ENCODE peak calls at places on chromosomes 4 and X, in seven cellular contexts. L is H1, H is mesendoderm, K is H9, Y is mesenchymal stem cell, Q is trophoblast cell, B is neuronal stem cell. I is an unnamed sample.

GRCh38 chr4:36042122-36042970 is 202.0 kb downstream of the ARAP2 start:
- DNase-seq in K (no peak), Q (no peak), Y (no peak), L (no peak), B (no peak), H (no peak), I (no peak)

GRCh38 chrX:80246273-80246672 is 174.0 kb upstream of the TENT5D start:
- DNase-seq in Y (no peak), L (no peak), Q (no peak), B (no peak), K (no peak), H (peak), I (no peak)

GRCh38 chrX:127207326-127207725 is 387.8 kb downstream of the PRR32 start:
- DNase-seq in L (no peak), B (peak), Y (no peak), H (peak), Q (no peak), K (no peak), I (no peak)

GRCh38 chr4:61500883-61501282 is 300.8 kb downstream of the ADGRL3 start:
- DNase-seq in H (peak), L (no peak), Y (no peak), K (no peak), Q (no peak), B (no peak), I (no peak)

GRCh38 chr4:153676984-153677383 is 7.1 kb upstream of the TLR2 start:
- DNase-seq in H (no peak), Q (no peak), Y (peak), L (no peak), B (no peak), K (no peak), I (peak)

GRCh38 chr4:8009710-8010534 is 70.3 kb upstream of the AFAP1 start:
- DNase-seq in L (no peak), Q (no peak), H (no peak), Y (no peak), B (no peak), K (no peak), I (no peak)

GRCh38 chr4:76996445-76996844 is 46.9 kb downstream of the SEPTIN11 start:
- DNase-seq in K (no peak), Y (no peak), L (no peak), Q (no peak), B (no peak), H (no peak), I (no peak)

GRCh38 chr4:144663852-144664488 is 18.0 kb downstream of the HHIP start:
- DNase-seq in H (no peak), B (no peak), Q (no peak), Y (no peak), L (no peak), K (no peak), I (no peak)

GRCh38 chr4:10083331-10083769 is 33.2 kb downstream of the WDR1 start:
- DNase-seq in L (no peak), H (no peak), Y (no peak), K (no peak), Q (no peak), B (no peak), I (no peak)

GRCh38 chr4:81607947-81608346 is 136.2 kb upstream of the RASGEF1B start:
- DNase-seq in K (no peak), Q (no peak), B (no peak), Y (peak), H (no peak), L (no peak), I (no peak)

GRCh38 chr4:75169020-75169814 is 236.3 kb downstream of the PARM1 start:
- DNase-seq in H (no peak), Y (no peak), L (no peak), Q (no peak), B (no peak), K (no peak), I (no peak)

GRCh38 chr4:52037730-52038108 is 380 bp downstream of the SGCB start:
- DNase-seq in K (peak), B (no peak), H (peak), Q (no peak), L (no peak), Y (peak), I (peak)

GRCh38 chr4:170229021-170229420 is 139.3 kb upstream of the AADAT start:
- DNase-seq in B (no peak), L (no peak), K (no peak), H (peak), Y (no peak), Q (no peak), I (no peak)

GRCh38 chr4:37453004-37453360 is 208.4 kb downstream of the NWD2 start:
- DNase-seq in K (peak), Q (peak), Y (peak), H (peak), L (no peak), B (peak), I (peak)

GRCh38 chrX:107207943-107208342 is 1.5 kb downstream of the DNAAF6 start:
- DNase-seq in Y (no peak), H (no peak), L (no peak), Q (no peak), B (no peak), K (no peak), I (no peak)

GRCh38 chrX:16828126-16828908 is 41.8 kb downstream of the RBBP7 start:
- DNase-seq in H (no peak), Y (peak), Q (no peak), B (no peak), K (no peak), L (no peak), I (peak)

GRCh38 chr4:3690576-3691152 is 75.5 kb upstream of the ADRA2C start:
- DNase-seq in K (peak), L (no peak), H (no peak), B (no peak), Q (no peak), Y (no peak), I (no peak)

GRCh38 chr4:25580633-25581467 is 74.8 kb upstream of the SLC34A2 start:
- DNase-seq in B (no peak), K (peak), Q (no peak), Y (no peak), H (no peak), L (no peak), I (no peak)

GRCh38 chr4:6926681-6927478 is 17.3 kb downstream of the TBC1D14 start:
- DNase-seq in B (no peak), L (no peak), H (peak), K (no peak), Q (peak), Y (peak), I (peak)

GRCh38 chrX:43677993-43678392 is 21.9 kb downstream of the MAOA start:
- DNase-seq in Y (no peak), Q (peak), H (peak), B (no peak), K (no peak), L (no peak), I (no peak)

GRCh38 chr4:82791179-82791578 is 7.4 kb downstream of the SCD5 start:
- DNase-seq in Q (no peak), L (no peak), H (no peak), Y (no peak), K (peak), B (no peak), I (no peak)

GRCh38 chr4:189090174-189090814 is 850.4 kb upstream of the FRG1 start:
- DNase-seq in Y (peak), B (peak), H (peak), L (no peak), K (peak), Q (no peak), I (peak)

GRCh38 chr4:82753725-82754410 is 44.7 kb downstream of the SCD5 start:
- DNase-seq in K (no peak), H (no peak), Q (no peak), L (no peak), Y (peak), B (no peak), I (peak)

GRCh38 chr4:69323284-69323683 is 43.0 kb downstream of the UGT2B28 start:
- DNase-seq in Q (no peak), K (no peak), B (no peak), L (no peak), Y (no peak), H (peak), I (no peak)

GRCh38 chr4:3387943-3388348 is 53.8 kb upstream of the HGFAC start:
- DNase-seq in K (no peak), H (peak), B (no peak), L (no peak), Q (peak), Y (peak), I (peak)

GRCh38 chr4:111943796-111944203 is 201.5 kb upstream of the FAM241A start:
- DNase-seq in L (peak), B (peak), K (peak), H (peak), Q (peak), Y (peak), I (no peak)

DNA sequence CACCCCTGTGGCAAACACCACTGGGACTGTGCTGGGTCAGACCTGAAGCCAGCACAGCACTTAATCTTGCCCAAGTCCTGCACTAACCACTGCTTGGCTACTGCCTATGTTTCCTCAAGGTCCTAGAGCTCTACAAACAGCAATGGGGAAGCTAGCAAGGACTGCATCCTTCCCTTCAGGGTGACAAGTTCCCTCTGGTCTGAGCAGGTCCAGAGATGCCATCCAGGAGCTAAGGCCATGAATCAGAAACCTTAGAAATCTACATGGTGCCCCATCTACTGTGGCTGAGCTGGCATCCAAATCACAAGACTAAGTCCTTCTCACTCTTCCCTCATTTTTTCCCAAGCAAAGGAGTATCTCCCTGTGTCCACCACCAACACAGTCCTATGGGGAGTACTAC is 239.7 kb upstream of the UGT8 start:
- DNase-seq in L (no peak), B (no peak), K (no peak), Y (no peak), Q (no peak), H (no peak), I (no peak)
- H3K4ac ChIP-seq in L (no peak), B (no peak), K (no peak), Y (no peak), Q (no peak), H (no peak), I (no peak)

GRCh38 chr4:120432451-120432850 is 365.8 kb upstream of the MAD2L1 start:
- DNase-seq in Q (no peak), H (no peak), L (no peak), Y (no peak), B (no peak), K (no peak), I (no peak)
- H3K4ac ChIP-seq in Q (no peak), H (no peak), L (no peak), Y (no peak), B (no peak), K (no peak), I (no peak)

GRCh38 chrX:69366183-69366582 is 137.9 kb upstream of the NALF2 start:
- DNase-seq in L (no peak), H (no peak), B (no peak), K (no peak), Y (no peak), Q (no peak), I (no peak)
- H3K4ac ChIP-seq in L (no peak), H (no peak), B (no peak), K (no peak), Y (no peak), Q (no peak), I (no peak)

GRCh38 chr4:48022192-48022799 is 5.7 kb downstream of the NIPAL1 start:
- DNase-seq in L (no peak), H (no peak), Y (no peak), Q (no peak), K (no peak), B (no peak), I (peak)

GRCh38 chr4:48021086-48021485 is 4.5 kb downstream of the NIPAL1 start:
- DNase-seq in H (no peak), Q (no peak), Y (no peak), L (no peak), B (no peak), K (no peak), I (no peak)

GRCh38 chr4:48025005-48025404 is 8.4 kb downstream of the NIPAL1 start:
- DNase-seq in H (no peak), B (no peak), Q (peak), K (no peak), L (no peak), Y (peak), I (peak)

GRCh38 chr4:48027653-48028052 is 11.1 kb downstream of the NIPAL1 start:
- DNase-seq in K (no peak), Y (no peak), Q (no peak), H (no peak), B (no peak), L (no peak), I (no peak)

GRCh38 chr4:48024522-48024921 is 8.0 kb downstream of the NIPAL1 start:
- DNase-seq in L (no peak), K (no peak), Y (peak), B (no peak), Q (no peak), H (no peak), I (no peak)
- H3K4ac ChIP-seq in L (no peak), K (no peak), Y (no peak), B (no peak), Q (no peak), H (no peak), I (no peak)

GRCh38 chr4:88985088-88985779 is 71.8 kb downstream of the FAM13A start:
- DNase-seq in L (no peak), Y (peak), Q (no peak), H (no peak), B (no peak), K (no peak), I (peak)

GRCh38 chr4:88981571-88981970 is 75.4 kb downstream of the FAM13A start:
- DNase-seq in K (no peak), Y (no peak), Q (no peak), H (no peak), B (no peak), L (no peak), I (peak)

GRCh38 chr4:88982757-88983156 is 74.2 kb downstream of the FAM13A start:
- DNase-seq in H (no peak), B (no peak), Y (no peak), Q (no peak), L (no peak), K (no peak), I (no peak)

GRCh38 chr4:88979292-88979691 is 77.7 kb downstream of the FAM13A start:
- DNase-seq in L (no peak), Y (peak), H (no peak), B (no peak), Q (no peak), K (no peak), I (peak)

DNA sequence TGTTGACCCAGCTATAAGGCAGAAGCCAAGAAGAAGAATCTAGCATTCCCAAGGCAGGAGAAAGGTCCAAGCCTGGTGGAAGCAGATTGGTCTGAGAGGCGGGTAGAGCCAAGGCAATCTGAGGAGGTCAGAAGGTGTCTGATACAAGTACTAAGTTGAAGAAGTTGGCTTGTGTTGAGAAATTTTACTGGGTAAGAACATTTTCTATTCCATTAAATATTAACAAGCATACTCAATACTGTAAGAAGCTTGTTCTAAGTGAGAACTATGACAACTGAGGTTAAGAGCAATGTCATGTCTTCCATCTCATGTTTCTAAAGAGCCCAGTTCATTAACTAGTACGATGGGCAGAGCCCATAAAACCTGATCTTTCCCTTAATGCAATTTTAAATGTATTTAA is 75.0 kb downstream of the FAM13A start:
- DNase-seq in Q (no peak), L (no peak), B (no peak), H (no peak), K (no peak), Y (no peak), I (no peak)
- H3K4ac ChIP-seq in Q (no peak), L (no peak), B (no peak), H (no peak), K (no peak), Y (no peak), I (no peak)